ENCODE peak calls at places on chromosomes 13 and 19, in ten cellular contexts. Z is fibroblast of lung; M is testis; C is astrocyte of the cerebellum; S is AG10803; H is CD4-positive, alpha-beta T cell; I is heart left ventricle; B is pancreas; U is heart right ventricle; J is fibroblast of pulmonary artery. W is an unnamed sample.

GRCh38 chr19:51372649-51373504 is at the start of gene NKG7:
- DNase-seq in U (no peak), S (no peak), C (no peak), I (no peak), H (peak), J (no peak), M (no peak), B (no peak), Z (no peak), W (no peak)

GRCh38 chr19:39996218-39996810 is 546 bp upstream of the ZNF546 start:
- DNase-seq in H (no peak), C (peak), J (peak), S (peak), I (no peak), M (peak), B (no peak), U (no peak), Z (peak), W (no peak)

GRCh38 chr19:33395561-33396550 is 22.3 kb downstream of the CEBPG start:
- DNase-seq in M (peak), Z (peak), U (peak), H (no peak), J (peak), C (no peak), S (peak), B (no peak), I (no peak), W (peak)

GRCh38 chr19:45791744-45792481 is 732 bp downstream of the DMWD start:
- DNase-seq in U (no peak), M (no peak), J (no peak), H (no peak), B (no peak), C (no peak), S (no peak), I (no peak), Z (no peak), W (no peak)

GRCh38 chr19:15702590-15702930 is 25.3 kb upstream of the OR10H2 start:
- DNase-seq in S (peak), Z (no peak), C (no peak), I (peak), M (peak), U (peak), B (peak), H (peak), J (peak), W (peak)

GRCh38 chr19:48401277-48401676 is 7.8 kb downstream of the GRIN2D start:
- DNase-seq in Z (no peak), M (no peak), U (no peak), I (no peak), J (no peak), H (no peak), C (no peak), B (no peak), S (no peak), W (no peak)

GRCh38 chr19:44050740-44051653 is 839 bp upstream of the ZNF223 start:
- DNase-seq in H (peak), B (no peak), J (peak), C (no peak), U (no peak), I (no peak), Z (peak), S (peak), M (peak), W (no peak)

GRCh38 chr19:12555456-12555930 is 4.2 kb upstream of the ZNF564 start:
- DNase-seq in H (no peak), U (no peak), M (no peak), C (no peak), S (no peak), B (no peak), Z (no peak), I (no peak), J (no peak), W (no peak)

GRCh38 chr13:33845572-33846305 is 27.8 kb downstream of the RFC3 start:
- DNase-seq in S (no peak), U (no peak), Z (no peak), J (no peak), M (no peak), H (no peak), B (no peak), I (no peak), C (no peak), W (no peak)

GRCh38 chr13:46679369-46680180 is 117.4 kb downstream of the ESD start:
- DNase-seq in I (no peak), B (no peak), C (no peak), S (peak), H (peak), Z (peak), M (peak), J (peak), U (no peak), W (peak)

GRCh38 chr19:40623403-40624239 is 22.5 kb downstream of the LTBP4 start:
- DNase-seq in Z (peak), B (no peak), U (no peak), M (peak), S (no peak), H (no peak), I (no peak), J (peak), C (peak), W (no peak)

GRCh38 chr19:44617481-44617880 is 4.1 kb downstream of the IGSF23 start:
- DNase-seq in U (no peak), I (no peak), M (no peak), H (no peak), J (no peak), S (no peak), B (no peak), Z (peak), C (no peak), W (no peak)

GRCh38 chr13:25630327-25630726 is 258.6 kb downstream of the ATP8A2 start:
- DNase-seq in Z (no peak), B (no peak), U (no peak), M (no peak), I (no peak), S (no peak), H (no peak), C (no peak), J (no peak), W (no peak)

GRCh38 chr13:96958286-96958891 is 35.9 kb downstream of the OXGR1 start:
- DNase-seq in B (no peak), I (no peak), J (peak), M (peak), C (peak), H (no peak), S (peak), Z (peak), U (no peak), W (no peak)
- TF ChIP-seq CTCF in B (peak), I (peak), J (peak), M (peak), C (peak), H (peak), S (peak), Z (peak), U (peak), W (no peak)

DNA sequence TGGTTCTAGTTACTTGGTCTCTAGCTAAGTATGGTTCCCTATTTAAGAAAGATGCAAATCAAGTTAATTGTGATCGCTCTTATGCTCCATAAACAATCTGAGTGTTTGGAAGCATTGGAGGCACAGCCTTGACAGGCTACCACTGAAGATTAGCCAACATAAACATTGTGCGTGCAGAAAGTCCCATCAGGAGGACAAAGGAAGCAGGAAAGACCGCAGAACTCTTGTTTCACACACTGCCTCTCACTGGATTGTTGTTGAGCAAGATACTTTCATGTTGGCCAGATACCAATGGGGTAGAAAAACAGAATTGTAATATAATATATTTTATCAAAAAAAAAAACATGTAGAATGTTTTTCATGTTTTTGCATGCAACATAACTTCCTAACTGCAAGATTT is 814.4 kb downstream of the EFNB2 start:
- DNase-seq in U (no peak), J (peak), Z (peak), B (no peak), M (no peak), S (peak), C (peak), H (no peak), I (no peak), W (no peak)
- TF ChIP-seq CTCF in U (no peak), J (no peak), Z (no peak), B (no peak), M (no peak), S (no peak), C (no peak), H (no peak), I (no peak), W (no peak)

GRCh38 chr19:50230379-50231351 is 27.2 kb downstream of the MYH14 start:
- DNase-seq in S (no peak), H (no peak), Z (no peak), B (no peak), I (no peak), J (no peak), M (peak), C (no peak), U (peak), W (no peak)
- TF ChIP-seq CTCF in S (no peak), H (no peak), Z (no peak), B (no peak), I (no peak), J (no peak), M (no peak), C (no peak), U (no peak), W (no peak)

DNA sequence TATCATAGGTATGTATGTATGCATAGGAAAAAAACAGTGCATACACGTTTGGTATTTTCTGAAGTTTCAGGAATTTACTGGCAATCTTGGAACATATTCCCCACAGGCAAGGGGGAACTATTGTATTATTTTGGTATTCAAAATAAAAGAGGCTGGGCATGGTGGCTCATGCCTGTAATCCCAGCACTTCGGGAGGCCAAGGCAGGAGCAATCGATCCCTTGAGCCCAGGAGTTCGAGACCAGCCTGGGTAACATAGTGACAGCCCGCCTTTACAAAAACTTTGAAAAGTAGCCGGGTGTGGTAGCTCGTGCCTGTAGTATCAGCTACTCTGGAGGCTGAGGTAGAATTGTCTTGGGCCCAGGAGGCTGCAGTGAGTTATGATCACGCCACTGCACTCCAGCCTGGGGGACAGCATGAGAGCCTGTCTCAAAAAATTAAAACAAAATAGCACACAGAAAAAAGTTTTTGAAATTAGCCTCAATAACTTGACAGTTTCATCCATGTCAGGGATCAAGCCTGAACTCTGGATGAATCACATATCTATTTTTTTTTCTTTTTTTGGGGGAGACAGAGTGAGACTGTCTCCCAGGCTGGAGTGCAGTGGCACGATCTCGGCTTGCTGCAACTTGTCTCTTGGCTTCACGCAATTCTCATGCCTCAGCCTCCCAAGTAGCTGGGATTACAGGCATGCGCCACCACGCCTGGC is 29.1 kb upstream of the HOMER3 start:
- DNase-seq in H (no peak), U (no peak), B (no peak), J (no peak), M (no peak), C (no peak), I (no peak), S (peak), Z (no peak), W (no peak)
- TF ChIP-seq CTCF in H (no peak), U (no peak), B (no peak), J (no peak), M (no peak), C (no peak), I (no peak), S (no peak), Z (no peak), W (no peak)

GRCh38 chr13:23901365-23901764 is 4.1 kb upstream of the C1QTNF9B start:
- DNase-seq in M (no peak), H (no peak), B (no peak), C (no peak), Z (peak), I (no peak), U (no peak), S (no peak), J (no peak), W (no peak)

GRCh38 chr13:23902975-23903905 is 5.9 kb upstream of the C1QTNF9B start:
- DNase-seq in J (no peak), B (no peak), I (no peak), M (no peak), C (no peak), Z (no peak), H (no peak), U (peak), S (no peak), W (peak)

GRCh38 chr13:23898101-23898500 is 799 bp upstream of the C1QTNF9B start:
- DNase-seq in J (peak), U (no peak), C (no peak), S (peak), I (no peak), Z (peak), M (no peak), H (no peak), B (no peak), W (peak)

GRCh38 chr13:23903906-23904280 is 6.6 kb upstream of the C1QTNF9B start:
- DNase-seq in U (no peak), Z (no peak), S (no peak), B (no peak), M (no peak), H (no peak), J (no peak), I (no peak), C (no peak), W (no peak)

DNA sequence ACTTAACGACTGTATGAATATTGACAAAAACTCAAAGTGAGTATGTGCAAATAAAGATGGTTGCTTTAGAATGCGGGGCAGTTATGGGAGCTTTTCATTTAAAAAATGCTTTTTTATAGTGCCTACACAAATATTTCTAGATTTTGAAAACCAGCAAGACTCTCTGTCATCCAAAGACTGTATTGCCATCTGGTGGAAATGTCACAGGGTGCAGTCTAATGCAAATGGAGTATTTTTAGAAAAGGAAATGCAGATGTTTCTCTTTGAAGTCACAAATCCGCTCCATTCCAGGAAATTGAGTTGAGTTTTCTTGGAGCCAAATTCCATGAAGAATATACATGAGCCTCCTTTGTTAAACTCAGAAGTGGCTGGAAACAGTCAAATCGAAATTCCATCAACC is 2.3 kb upstream of the C1QTNF9B start:
- DNase-seq in Z (peak), M (peak), I (no peak), B (no peak), C (peak), J (peak), S (peak), H (peak), U (no peak), W (peak)
- TF ChIP-seq CTCF in Z (peak), M (no peak), I (peak), B (peak), C (peak), J (peak), S (peak), H (peak), U (peak), W (no peak)